ENCODE peak calls at places on chromosomes 13 and 19, in seven cellular contexts. P, G, X, U, C, K and D are unnamed samples.

GRCh38 chr13:106369858-106370257 is 165.6 kb downstream of the EFNB2 start:
- DNase-seq in C (no peak), X (no peak), G (no peak), U (no peak), P (no peak), K (no peak), D (no peak)

GRCh38 chr19:1181606-1182005 is 7.5 kb upstream of the SBNO2 start:
- DNase-seq in U (no peak), P (no peak), G (no peak), K (no peak), C (peak; percentile 71), X (no peak), D (peak; percentile 61)

GRCh38 chr13:112055032-112055416 is 11.9 kb upstream of the SOX1 start:
- DNase-seq in G (no peak), X (no peak), P (no peak), K (no peak), U (no peak), C (no peak), D (no peak)

GRCh38 chr13:92838786-92839185 is 387.8 kb upstream of the GPC6 start:
- DNase-seq in C (peak; percentile 88), K (no peak), X (no peak), U (no peak), P (no peak), G (peak; percentile 97), D (no peak)

GRCh38 chr13:37029617-37030016 is 29.0 kb downstream of the EXOSC8 start:
- DNase-seq in X (no peak), K (no peak), C (no peak), G (peak; percentile 4), P (no peak), U (no peak), D (no peak)

GRCh38 chr19:52946322-52947310 is 16.1 kb downstream of the ZNF816 start:
- DNase-seq in X (no peak), U (peak; percentile 18), K (peak; percentile 64), G (no peak), P (no peak), C (no peak), D (peak; percentile 52)

GRCh38 chr19:37716140-37716539 is 3.4 kb downstream of the ZNF607 start:
- DNase-seq in G (no peak), K (no peak), U (no peak), X (no peak), P (no peak), C (no peak), D (no peak)

GRCh38 chr19:47209323-47210179 is 21.4 kb downstream of the BBC3 start:
- DNase-seq in G (peak; percentile 38), U (no peak), C (no peak), X (no peak), P (no peak), K (no peak), D (no peak)

GRCh38 chr19:28465317-28466086 is 747.4 kb downstream of the UQCRFS1 start:
- DNase-seq in C (peak; percentile 67), U (no peak), P (no peak), K (no peak), G (no peak), X (no peak), D (no peak)

GRCh38 chr19:29665826-29666633 is 769 bp downstream of the PLEKHF1 start:
- DNase-seq in P (no peak), K (peak; percentile 79), X (peak; percentile 35), G (peak; percentile 80), C (no peak), U (peak; percentile 76), D (no peak)

GRCh38 chr13:48542581-48543341 is 9.9 kb upstream of the RCBTB2 start:
- DNase-seq in K (peak; percentile 28), C (no peak), X (no peak), P (no peak), U (peak; percentile 47), G (peak; percentile 26), D (no peak)

GRCh38 chr13:23500858-23501257 is 67.4 kb upstream of the SACS start:
- DNase-seq in X (no peak), G (peak; percentile 89), K (no peak), U (no peak), P (no peak), C (peak; percentile 73), D (no peak)

GRCh38 chr13:99984463-99985242 is 3.1 kb downstream of the ZIC2 start:
- DNase-seq in C (no peak), P (no peak), U (no peak), K (no peak), X (no peak), G (no peak), D (no peak)

GRCh38 chr13:95191821-95192220 is 109.4 kb downstream of the ABCC4 start:
- DNase-seq in X (no peak), U (peak; percentile 79), K (peak; percentile 72), G (peak; percentile 79), P (peak; percentile 31), C (peak; percentile 28), D (peak; percentile 82)

GRCh38 chr19:42596391-42597071 is 1.8 kb upstream of the CEACAM8 start:
- DNase-seq in X (no peak), G (peak; percentile 7), P (peak; percentile 64), C (no peak), K (peak; percentile 34), U (peak; percentile 24), D (peak; percentile 63)

GRCh38 chr19:1590641-1591397 is 1.8 kb downstream of the MBD3 start:
- DNase-seq in C (no peak), U (no peak), P (no peak), X (no peak), G (peak; percentile 21), K (no peak), D (no peak)

GRCh38 chr13:48561461-48562224 is 28.8 kb upstream of the RCBTB2 start:
- DNase-seq in X (no peak), K (no peak), U (no peak), G (no peak), P (no peak), C (no peak), D (no peak)

GRCh38 chr19:42455621-42456081 is 12.9 kb upstream of the CXCL17 start:
- DNase-seq in U (no peak), C (peak; percentile 98), X (no peak), G (no peak), P (peak; percentile 70), K (no peak), D (no peak)

GRCh38 chr13:46593403-46593802 is 40.4 kb downstream of the LRCH1 start:
- DNase-seq in G (no peak), U (no peak), P (no peak), X (no peak), C (no peak), K (no peak), D (no peak)

GRCh38 chr19:1122972-1123363 is 19.2 kb downstream of the GPX4 start:
- DNase-seq in X (no peak), C (peak; percentile 40), K (peak; percentile 78), U (peak; percentile 63), G (peak; percentile 76), P (no peak), D (peak; percentile 78)

GRCh38 chr19:33175886-33176669 is 18.1 kb upstream of the LRP3 start:
- DNase-seq in P (peak; percentile 82), K (no peak), C (no peak), G (peak; percentile 33), U (no peak), X (no peak), D (no peak)

GRCh38 chr19:18089726-18090125 is 3.0 kb upstream of the IL12RB1 start:
- DNase-seq in P (no peak), X (no peak), C (no peak), U (no peak), G (no peak), K (no peak), D (no peak)

GRCh38 chr19:5536337-5536894 is 31.3 kb downstream of the TINCR start:
- DNase-seq in C (peak; percentile 68), G (peak; percentile 5), K (peak; percentile 27), X (no peak), U (peak; percentile 78), P (peak; percentile 25), D (no peak)

GRCh38 chr13:106440846-106441245 is 94.6 kb downstream of the EFNB2 start:
- DNase-seq in X (no peak), U (no peak), G (no peak), P (no peak), K (no peak), C (no peak), D (no peak)

GRCh38 chr13:112320303-112320702 is 55.9 kb upstream of the SPACA7 start:
- DNase-seq in X (no peak), P (no peak), G (no peak), U (no peak), C (no peak), K (no peak), D (no peak)

GRCh38 chr19:53503126-53503525 is 34.8 kb upstream of the ZNF331 start:
- DNase-seq in P (no peak), X (no peak), K (no peak), C (no peak), G (no peak), U (no peak), D (no peak)

DNA sequence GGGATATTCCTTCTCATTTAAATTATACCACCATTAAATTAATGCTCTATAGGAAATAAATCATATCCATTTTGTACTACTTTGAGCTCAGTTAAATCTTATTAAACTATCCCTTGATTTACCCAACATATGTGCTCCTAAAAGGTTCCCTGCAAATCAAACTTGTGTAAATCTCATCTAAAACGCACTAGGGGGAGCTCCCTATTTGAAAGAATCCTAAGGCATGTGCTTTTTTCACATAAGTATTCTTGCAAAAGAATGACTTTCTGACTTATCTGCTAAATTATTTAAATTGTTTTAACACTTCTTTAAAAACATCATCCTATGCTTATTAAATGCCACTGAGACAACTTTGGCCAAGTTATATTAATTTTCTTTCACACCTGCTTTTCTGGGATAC is 7.9 kb downstream of the INTS6 start:
- DNase-seq in X (no peak), K (no peak), C (no peak), U (no peak), G (peak; percentile 81), P (peak; percentile 13), D (no peak)
- TF ChIP-seq CTCF in X (peak; percentile 34), K (no peak), C (peak; percentile 67), U (peak; percentile 27), G (peak; percentile 38), P (peak; percentile 40), D (no peak)

GRCh38 chr19:3669616-3670257 is 30.5 kb downstream of the PIP5K1C start:
- DNase-seq in U (no peak), C (no peak), G (no peak), P (no peak), X (no peak), K (no peak), D (no peak)
- H3K4me1 ChIP-seq in U (peaks cover 58% of the 10 kb centered on the region), C (no peaks in the 10 kb centered on the region), G (peaks cover 23% of the 10 kb centered on the region), P (peaks cover 19% of the 10 kb centered on the region), X (peaks cover 18% of the 10 kb centered on the region), K (peaks cover 36% of the 10 kb centered on the region), D (peaks cover 56% of the 10 kb centered on the region)

GRCh38 chr13:97911311-97912138 is 42.0 kb upstream of the IPO5 start:
- DNase-seq in X (no peak), G (no peak), P (peak; percentile 17), K (no peak), U (no peak), C (peak; percentile 41), D (no peak)
- TF ChIP-seq CTCF in X (no peak), G (no peak), P (peak; percentile 35), K (peak; percentile 22), U (peak; percentile 40), C (peak; percentile 60), D (no peak)

GRCh38 chr13:51259359-51259645 is 37.1 kb downstream of the FAM124A start:
- DNase-seq in P (no peak), X (no peak), U (no peak), C (no peak), G (no peak), K (no peak), D (no peak)
- H3K4me1 ChIP-seq in P (no peaks in the 10 kb centered on the region), X (no peaks in the 10 kb centered on the region), U (peaks cover 51% of the 10 kb centered on the region), C (no peaks in the 10 kb centered on the region), G (no peaks in the 10 kb centered on the region), K (peaks cover 4% of the 10 kb centered on the region), D (no peaks in the 10 kb centered on the region)

GRCh38 chr13:97588993-97589392 is 155.0 kb downstream of the RAP2A start:
- DNase-seq in C (no peak), U (no peak), G (no peak), P (no peak), X (no peak), K (no peak), D (no peak)
- TF ChIP-seq CTCF in C (peak; percentile 42), U (no peak), G (no peak), P (no peak), X (no peak), K (no peak), D (no peak)